ENCODE peak calls at places on chromosome 4, in eight cellular contexts. N is PC-9; A is GM04504; H is osteoblast; M is stimulated activated CD4-positive, alpha-beta T cell treated with anti-CD3 and anti-CD28 coated beads, Interleukin-2, amount 100 ng/mL, for 24 hours; E is HFF-Myc; Q is HCT116; B is heart right ventricle. P is an unnamed sample.

GRCh38 chr4:139919513-139919912 is 234.5 kb downstream of the MAML3 start:
- DNase-seq in N (no peak), A (no peak), H (no peak), M (no peak), E (no peak), Q (no peak), B (peak; percentile 33), P (no peak)

GRCh38 chr4:6472387-6473263 is at the start of gene PPP2R2C:
- DNase-seq in N (no peak), A (no peak), H (peak; percentile 62), M (peak; percentile 11), E (no peak), Q (no peak), B (no peak), P (no peak)

GRCh38 chr4:185800266-185800945 is 11.6 kb downstream of the SORBS2 start:
- DNase-seq in N (no peak), A (no peak), H (no peak), M (no peak), E (no peak), Q (no peak), B (peak; percentile 20), P (no peak)

GRCh38 chr4:11297201-11297600 is 131.5 kb downstream of the HS3ST1 start:
- DNase-seq in N (no peak), A (no peak), H (no peak), M (no peak), E (no peak), Q (peak; percentile 42), B (no peak), P (no peak)

GRCh38 chr4:92843784-92844183 is 540.0 kb downstream of the GRID2 start:
- DNase-seq in N (no peak), A (no peak), H (no peak), M (no peak), E (no peak), Q (no peak), B (no peak), P (no peak)

GRCh38 chr4:7153711-7154110 is 38.6 kb upstream of the SORCS2 start:
- DNase-seq in N (no peak), A (no peak), H (peak; percentile 55), M (no peak), E (no peak), Q (no peak), B (no peak), P (no peak)

GRCh38 chr4:6939761-6940743 is 30.4 kb downstream of the TBC1D14 start:
- DNase-seq in N (no peak), A (no peak), H (peak; percentile 21), M (no peak), E (no peak), Q (no peak), B (no peak), P (no peak)

GRCh38 chr4:85756938-85757337 is 282.0 kb downstream of the ARHGAP24 start:
- DNase-seq in N (no peak), A (peak; percentile 42), H (peak; percentile 42), M (no peak), E (no peak), Q (no peak), B (peak; percentile 61), P (no peak)

GRCh38 chr4:41471672-41472071 is 66.3 kb upstream of the LIMCH1 start:
- DNase-seq in N (no peak), A (no peak), H (no peak), M (no peak), E (no peak), Q (no peak), B (no peak), P (no peak)

GRCh38 chr4:48602763-48603162 is 112.7 kb downstream of the ZAR1 start:
- DNase-seq in N (peak; percentile 37), A (no peak), H (no peak), M (no peak), E (no peak), Q (no peak), B (no peak), P (no peak)

GRCh38 chr4:76584235-76585152 is 149.5 kb downstream of the SHROOM3 start:
- DNase-seq in N (no peak), A (peak; percentile 62), H (no peak), M (no peak), E (no peak), Q (no peak), B (no peak), P (no peak)

GRCh38 chr4:139083533-139084424 is 68.2 kb downstream of the NOCT start:
- DNase-seq in N (peak; percentile 45), A (peak; percentile 82), H (peak; percentile 97), M (peak; percentile 86), E (peak; percentile 63), Q (peak; percentile 86), B (peak; percentile 90), P (peak; percentile 83)

GRCh38 chr4:110826656-110827055 is 203.8 kb upstream of the PITX2 start:
- DNase-seq in N (no peak), A (no peak), H (no peak), M (no peak), E (no peak), Q (no peak), B (no peak), P (no peak)

GRCh38 chr4:79466621-79467020 is 58.6 kb upstream of the GK2 start:
- DNase-seq in N (no peak), A (no peak), H (no peak), M (no peak), E (no peak), Q (no peak), B (no peak), P (no peak)

GRCh38 chr4:85488416-85488815 is 13.5 kb downstream of the ARHGAP24 start:
- DNase-seq in N (no peak), A (no peak), H (no peak), M (no peak), E (no peak), Q (no peak), B (no peak), P (no peak)

GRCh38 chr4:156992943-156993342 is 21.3 kb upstream of the PDGFC start:
- DNase-seq in N (no peak), A (no peak), H (peak; percentile 29), M (no peak), E (no peak), Q (no peak), B (no peak), P (no peak)

P was measured in hippocampal formation.